ENCODE peak calls at places on chromosomes 5 and 9, in five cellular contexts. D is suprapubic skin, R is upper lobe of left lung, V is tibial nerve, U is K562. B is an unnamed sample.

GRCh38 chr5:179435731-179436315 is 90.6 kb upstream of the ADAMTS2 start:
- DNase-seq in U (no peak), D (no peak), V (no peak), R (no peak), B (peak; percentile 41)

GRCh38 chr9:71562140-71562539 is 206.2 kb downstream of the CEMIP2 start:
- DNase-seq in V (no peak), U (no peak), R (no peak), D (no peak), B (no peak)

GRCh38 chr5:44987026-44987425 is 178.3 kb downstream of the MRPS30 start:
- DNase-seq in V (no peak), R (no peak), D (no peak), U (no peak), B (no peak)

GRCh38 chr9:79196606-79197005 is 375.2 kb upstream of the TLE4 start:
- DNase-seq in R (no peak), U (no peak), V (no peak), D (no peak), B (no peak)

GRCh38 chr9:78811562-78812276 is 514.8 kb downstream of the PSAT1 start:
- DNase-seq in R (no peak), D (no peak), V (no peak), U (no peak), B (no peak)

GRCh38 chr5:67748165-67748690 is 467.3 kb upstream of the PIK3R1 start:
- DNase-seq in D (no peak), R (no peak), V (no peak), U (no peak), B (no peak)

GRCh38 chr9:133818444-133818843 is 80.3 kb upstream of the SARDH start:
- DNase-seq in D (no peak), U (no peak), V (no peak), R (no peak), B (no peak)

GRCh38 chr5:151016700-151017099 is 3.7 kb upstream of the GPX3 start:
- DNase-seq in U (no peak), D (no peak), V (no peak), R (no peak), B (peak; percentile 87)

GRCh38 chr5:96610747-96611146 is 51.4 kb upstream of the CAST start:
- DNase-seq in U (no peak), V (no peak), D (no peak), R (no peak), B (no peak)

GRCh38 chr5:180154821-180155220 is 54.2 kb downstream of the RASGEF1C start:
- DNase-seq in R (peak; percentile 30), V (no peak), U (no peak), D (no peak), B (peak; percentile 53)

GRCh38 chr9:93473411-93473810 is 20.0 kb upstream of the FAM120AOS start:
- DNase-seq in U (no peak), R (no peak), D (no peak), V (no peak), B (no peak)

GRCh38 chr5:74324556-74324955 is 316.0 kb downstream of the ENC1 start:
- DNase-seq in U (no peak), D (no peak), V (no peak), R (no peak), B (no peak)

GRCh38 chr5:68046445-68046844 is 169.1 kb upstream of the PIK3R1 start:
- DNase-seq in V (no peak), U (no peak), R (no peak), D (no peak), B (no peak)

GRCh38 chr9:131810351-131811170 is 70.7 kb upstream of the RAPGEF1 start:
- DNase-seq in U (no peak), V (no peak), D (no peak), R (no peak), B (no peak)

GRCh38 chr5:66329078-66329477 is 185.0 kb downstream of the SREK1 start:
- DNase-seq in V (no peak), R (no peak), D (no peak), U (no peak), B (no peak)

GRCh38 chr5:59125961-59126360 is 543.1 kb downstream of the RAB3C start:
- DNase-seq in R (no peak), D (no peak), U (no peak), V (no peak), B (no peak)

GRCh38 chr9:114086607-114087006 is 8.5 kb upstream of the AMBP start:
- DNase-seq in V (no peak), R (no peak), U (no peak), D (no peak), B (peak; percentile 34)

GRCh38 chr5:132457371-132458225 is 33.0 kb downstream of the IRF1 start:
- DNase-seq in V (no peak), D (peak; percentile 85), R (peak; percentile 48), U (no peak), B (peak; percentile 81)

GRCh38 chr5:176473335-176474006 is 25.3 kb downstream of the FAF2 start:
- DNase-seq in D (no peak), V (no peak), R (no peak), U (no peak), B (no peak)

GRCh38 chr5:8520922-8521321 is 652.0 kb downstream of the MTRR start:
- DNase-seq in D (no peak), R (no peak), V (no peak), U (no peak), B (no peak)

GRCh38 chr5:57455511-57455910 is 27.1 kb downstream of the ACTBL2 start:
- DNase-seq in U (no peak), R (no peak), V (no peak), D (no peak), B (no peak)
- TF ChIP-seq EP300 in U (no peak), R (no peak), V (no peak), D (no peak), B (no peak)

GRCh38 chr5:140677947-140678346 is 4.6 kb upstream of the DND1 start:
- DNase-seq in D (no peak), V (no peak), R (no peak), U (no peak), B (no peak)
- H3K36me3 ChIP-seq in D (peaks cover 92% of the 10 kb centered on the region), V (peaks cover 7% of the 10 kb centered on the region), R (peaks cover 74% of the 10 kb centered on the region), U (peaks cover 84% of the 10 kb centered on the region), B (peaks cover 43% of the 10 kb centered on the region)

GRCh38 chr9:27377811-27378345 is 80.9 kb upstream of the EQTN start:
- DNase-seq in U (no peak), R (no peak), D (no peak), V (no peak), B (no peak)
- TF ChIP-seq EP300 in U (no peak), R (no peak), D (no peak), V (no peak), B (no peak)

DNA sequence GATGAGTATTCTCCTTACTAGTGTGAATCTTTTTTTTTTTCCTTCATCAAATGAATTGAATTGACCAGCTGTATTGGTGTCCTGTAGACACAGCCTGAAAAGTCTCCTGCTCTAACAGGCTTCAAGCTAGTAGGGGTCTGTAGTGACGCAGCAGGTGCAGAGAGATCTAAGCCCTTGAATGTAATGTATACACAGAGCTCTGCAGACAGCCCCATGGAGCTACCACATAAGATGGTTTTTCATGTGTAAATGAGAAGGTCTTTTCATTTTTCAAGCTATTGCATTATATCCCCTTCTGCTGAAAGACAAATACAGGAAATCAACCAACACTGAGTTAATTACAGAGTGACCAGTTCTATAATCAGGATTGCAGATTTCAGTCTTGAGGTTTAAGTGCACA is 43.1 kb downstream of the IZUMO3 start:
- DNase-seq in U (no peak), D (no peak), V (no peak), R (no peak), B (no peak)
- H3K36me3 ChIP-seq in U (no peaks in the 10 kb centered on the region), D (no peaks in the 10 kb centered on the region), V (no peaks in the 10 kb centered on the region), R (no peaks in the 10 kb centered on the region), B (no peaks in the 10 kb centered on the region)

GRCh38 chr5:120457839-120458507 is 6.1 kb upstream of the PRR16 start:
- DNase-seq in D (peak; percentile 83), R (no peak), U (peak; percentile 12), V (peak; percentile 48), B (peak; percentile 86)
- TF ChIP-seq EP300 in D (no peak), R (no peak), U (no peak), V (no peak), B (no peak)

GRCh38 chr9:38017885-38018186 is 51.2 kb downstream of the SHB start:
- DNase-seq in R (no peak), V (no peak), D (no peak), U (no peak), B (no peak)

GRCh38 chr9:38016375-38017120 is 52.5 kb downstream of the SHB start:
- DNase-seq in V (no peak), D (no peak), U (no peak), R (no peak), B (no peak)

GRCh38 chr9:38018230-38018963 is 50.6 kb downstream of the SHB start:
- DNase-seq in U (no peak), R (no peak), V (no peak), D (no peak), B (no peak)

GRCh38 chr9:38018964-38019602 is 49.9 kb downstream of the SHB start:
- DNase-seq in R (no peak), U (no peak), V (no peak), D (no peak), B (peak; percentile 82)

GRCh38 chr9:38017149-38017884 is 51.7 kb downstream of the SHB start:
- DNase-seq in V (no peak), D (no peak), R (peak; percentile 69), U (no peak), B (no peak)
- H3K36me3 ChIP-seq in V (no peaks in the 10 kb centered on the region), D (peaks cover 3% of the 10 kb centered on the region), R (no peaks in the 10 kb centered on the region), U (peaks cover 13% of the 10 kb centered on the region), B (peaks cover 6% of the 10 kb centered on the region)

GRCh38 chr9:76988941-76989340 is 30.5 kb upstream of the FOXB2 start:
- DNase-seq in U (no peak), R (no peak), D (no peak), V (no peak), B (no peak)

GRCh38 chr9:76984476-76984875 is 35.0 kb upstream of the FOXB2 start:
- DNase-seq in D (no peak), U (no peak), R (no peak), V (no peak), B (no peak)

GRCh38 chr9:76987594-76988200 is 31.8 kb upstream of the FOXB2 start:
- DNase-seq in V (no peak), U (peak; percentile 11), R (no peak), D (no peak), B (no peak)

GRCh38 chr9:76985581-76985980 is 33.9 kb upstream of the FOXB2 start:
- DNase-seq in D (no peak), U (no peak), V (no peak), R (no peak), B (no peak)

DNA sequence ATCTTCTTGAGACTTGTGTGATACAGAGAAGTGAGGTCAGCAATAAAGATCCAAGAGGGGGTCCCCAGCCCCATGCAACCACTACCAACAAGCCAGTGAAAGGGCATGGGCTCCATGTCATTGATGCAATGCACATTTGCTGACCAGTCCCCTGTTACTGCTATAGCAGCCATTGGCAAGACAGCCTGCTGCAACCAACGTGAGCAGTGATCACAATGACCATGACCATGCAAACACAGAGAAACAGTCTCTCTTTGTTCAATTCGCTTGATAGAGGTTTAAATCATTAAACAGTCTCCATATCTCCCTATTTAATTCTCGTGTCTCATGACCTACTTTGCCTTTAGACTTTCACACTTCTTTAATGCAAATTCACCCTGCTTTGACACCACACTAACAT is 30.0 kb upstream of the FOXB2 start:
- DNase-seq in V (no peak), D (no peak), U (no peak), R (no peak), B (no peak)
- TF ChIP-seq EP300 in V (no peak), D (no peak), U (no peak), R (no peak), B (no peak)